ENCODE peak calls at places on chromosomes 12 and 14, in seven cellular contexts. Q is stomach, X is transverse colon, L is K562, S is suprapubic skin, E is upper lobe of left lung, J is GM12878. V is an unnamed sample.
A peak's percentile ranks its signal among the peaks of the same experiment; 100 is the strongest.

GRCh38 chr12:92110083-92110640 is 35.5 kb downstream of the BTG1 start:
- DNase-seq in L (no peak), J (no peak), S (no peak), E (no peak), X (no peak), Q (no peak), V (no peak)

GRCh38 chr14:102982852-102983470 is 60.5 kb downstream of the AMN start:
- DNase-seq in Q (no peak), S (no peak), L (no peak), X (no peak), E (no peak), J (no peak), V (no peak)

GRCh38 chr14:54147285-54147684 is 190.7 kb upstream of the BMP4 start:
- DNase-seq in L (no peak), Q (no peak), X (no peak), E (no peak), J (no peak), S (no peak), V (no peak)

GRCh38 chr12:95738024-95738611 is 52.4 kb downstream of the NTN4 start:
- DNase-seq in E (no peak), X (peak; percentile 34), S (no peak), Q (peak; percentile 71), L (no peak), J (no peak), V (no peak)

GRCh38 chr14:105496831-105497591 is 6.0 kb downstream of the TEDC1 start:
- DNase-seq in S (peak; percentile 67), Q (no peak), X (no peak), E (peak; percentile 83), J (no peak), L (no peak), V (no peak)

GRCh38 chr14:105204206-105204930 is 23.3 kb upstream of the NUDT14 start:
- DNase-seq in L (no peak), J (no peak), E (peak; percentile 88), X (peak; percentile 59), S (no peak), Q (peak; percentile 84), V (no peak)

GRCh38 chr14:76919431-76919810 is 93.2 kb downstream of the LRRC74A start:
- DNase-seq in L (no peak), X (no peak), S (no peak), Q (peak; percentile 67), J (no peak), E (no peak), V (no peak)

GRCh38 chr12:2666411-2666810 is 128.4 kb upstream of the FKBP4 start:
- DNase-seq in Q (no peak), S (no peak), E (no peak), J (no peak), L (no peak), X (no peak), V (peak; percentile 2)

GRCh38 chr12:48995061-48995879 is 3.9 kb downstream of the DDN start:
- DNase-seq in S (peak; percentile 86), E (peak; percentile 90), X (peak; percentile 85), Q (peak; percentile 86), L (peak; percentile 87), J (no peak), V (peak; percentile 72)

GRCh38 chr14:61229475-61229888 is 51.7 kb downstream of the TMEM30B start:
- DNase-seq in E (no peak), Q (peak; percentile 46), X (no peak), J (no peak), S (no peak), L (no peak), V (no peak)

GRCh38 chr14:70653662-70654061 is 11.9 kb downstream of the TTC9 start:
- DNase-seq in L (no peak), X (no peak), S (no peak), J (no peak), E (no peak), Q (no peak), V (no peak)

DNA sequence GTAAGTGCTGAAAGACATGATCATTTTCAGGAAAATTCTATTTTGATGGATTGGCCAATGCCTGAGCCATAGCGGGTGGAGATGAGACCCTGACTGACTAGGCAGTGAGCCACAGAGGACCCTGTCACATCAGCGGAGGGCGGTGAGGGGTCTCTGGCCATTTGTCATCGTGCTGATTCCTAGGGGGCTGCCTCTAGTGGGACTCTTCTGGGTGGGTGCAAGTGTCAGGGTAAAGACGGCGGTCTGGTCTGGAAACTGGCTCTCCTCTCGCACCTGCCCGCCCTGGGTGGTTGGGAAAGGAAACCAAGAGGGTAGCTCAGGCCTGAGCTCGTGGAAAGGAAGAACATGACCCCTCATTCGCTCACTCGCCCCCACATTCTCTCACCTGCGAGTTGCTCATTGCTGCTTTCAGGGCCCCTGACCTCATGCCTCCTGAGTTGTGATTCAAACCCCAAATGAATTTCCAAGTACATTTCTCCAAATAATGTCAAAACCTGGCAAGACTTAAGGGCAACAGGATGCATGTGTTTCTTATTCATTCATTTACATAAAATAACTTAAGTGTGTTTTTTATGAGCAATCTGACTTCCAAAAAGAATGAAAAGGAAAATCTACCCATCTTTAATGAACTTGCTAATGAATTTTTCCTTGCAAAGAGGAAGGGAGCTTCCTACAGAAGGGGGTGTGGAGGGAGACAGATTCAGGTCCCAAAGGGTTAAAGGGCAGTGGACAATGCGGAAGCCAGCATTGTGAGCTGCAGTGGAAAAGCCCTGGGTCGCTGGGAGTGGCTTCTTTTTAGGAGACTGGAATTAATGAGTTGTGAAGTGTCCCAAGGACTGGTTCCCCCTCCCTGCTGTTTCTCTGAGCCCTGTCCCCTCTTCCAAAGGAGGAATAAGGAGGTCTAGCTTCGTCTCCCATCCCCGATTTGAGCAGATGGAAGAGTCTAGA is 12.8 kb downstream of the MEG3 start:
- DNase-seq in E (no peak), Q (no peak), S (no peak), X (no peak), J (no peak), L (no peak), V (no peak)
- TF ChIP-seq POLR2A in E (no peak), Q (no peak), S (no peak), X (no peak), J (no peak), L (no peak), V (no peak)

GRCh38 chr12:120562906-120563305 is 18.3 kb downstream of the POP5 start:
- DNase-seq in J (no peak), Q (no peak), X (no peak), E (no peak), S (peak; percentile 1), L (no peak), V (no peak)
- TF ChIP-seq POLR2AphosphoS5 in J (no peak), Q (no peak), X (peak; percentile 33), E (no peak), S (no peak), L (no peak), V (no peak)

DNA sequence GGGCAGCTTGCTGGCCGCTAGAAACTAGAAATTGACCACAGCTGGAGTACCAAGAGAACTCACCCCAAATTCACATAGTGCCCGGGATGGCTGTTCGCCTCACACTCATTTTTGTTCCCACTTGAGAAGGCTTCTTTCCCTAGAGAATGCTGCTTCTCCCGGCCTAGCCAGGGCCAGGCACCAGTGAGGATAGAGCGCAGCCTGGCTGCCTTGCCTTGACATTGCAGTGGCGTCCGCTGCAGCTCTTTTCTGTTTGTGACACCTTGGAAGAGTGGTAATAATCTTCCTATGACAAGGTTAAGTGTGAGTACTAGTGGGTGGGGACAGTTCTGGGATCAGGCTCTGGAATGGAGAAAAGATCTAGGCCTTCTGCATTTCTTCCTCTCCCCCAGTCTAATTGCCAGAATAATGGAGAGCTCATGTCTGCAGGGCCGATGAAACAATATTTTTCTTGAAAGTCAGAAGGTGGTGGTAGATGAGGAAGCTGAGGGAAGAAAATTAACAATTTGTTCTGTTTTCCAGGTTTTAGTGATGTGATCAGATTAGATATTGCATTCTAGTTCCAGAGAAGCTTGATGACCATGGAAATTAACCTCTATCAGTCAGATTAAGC is 3.7 kb downstream of the TMEM253 start:
- DNase-seq in S (no peak), X (peak; percentile 87), J (no peak), E (peak; percentile 57), Q (peak; percentile 83), L (peak; percentile 31), V (peak; percentile 71)
- H3K4me3 ChIP-seq in S (peak overlapping the region; percentile 66), X (peak overlapping the region; percentile 56), J (peak overlapping the region; percentile 76), E (peak overlapping the region; percentile 60), Q (peak overlapping the region; percentile 62), L (peak overlapping the region; percentile 42), V (peak overlapping the region; percentile 73)

DNA sequence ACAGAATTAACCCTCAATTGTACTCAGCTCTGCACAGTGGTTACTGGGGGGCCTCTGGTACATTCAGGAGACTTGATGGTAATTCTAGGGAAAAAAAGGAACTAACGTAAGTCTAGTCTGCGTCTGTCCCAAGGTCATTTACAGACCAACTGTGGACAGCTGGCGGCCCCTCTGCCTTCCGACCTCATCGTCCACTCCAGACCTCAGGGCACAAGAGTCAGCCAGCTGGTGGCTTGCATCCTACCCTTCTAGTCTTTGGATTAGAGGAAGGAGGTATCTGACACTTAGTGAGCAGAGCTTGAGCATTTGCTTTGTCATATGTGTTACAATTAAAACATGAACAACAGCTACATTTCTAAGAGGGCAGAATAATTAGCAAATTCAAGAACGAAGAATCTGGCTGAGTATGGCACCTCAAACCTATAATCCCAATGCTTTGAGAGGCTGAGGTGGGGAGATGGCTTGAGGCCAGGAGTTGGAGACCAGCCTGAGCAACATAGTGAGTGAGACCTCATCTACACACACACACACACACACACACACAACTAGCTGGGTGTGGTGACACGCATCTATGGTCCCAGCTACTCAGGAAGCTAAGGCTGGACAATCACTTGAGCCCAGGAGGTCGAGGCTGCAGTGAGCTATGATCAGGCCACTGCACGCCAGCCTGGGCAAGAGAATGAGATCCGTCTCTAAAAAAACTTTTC is 36.5 kb downstream of the SSH1 start:
- DNase-seq in E (no peak), X (no peak), L (no peak), Q (no peak), S (no peak), J (no peak), V (no peak)
- TF ChIP-seq POLR2A in E (no peak), X (no peak), L (no peak), Q (no peak), S (no peak), J (no peak), V (no peak)

GRCh38 chr14:94042433-94043091 is 16.4 kb downstream of the OTUB2 start:
- DNase-seq in X (no peak), S (peak; percentile 51), Q (no peak), E (no peak), L (no peak), J (no peak), V (no peak)
- TF ChIP-seq POLR2AphosphoS5 in X (no peak), S (no peak), Q (no peak), E (no peak), L (no peak), J (no peak), V (no peak)